ENCODE peak calls at places on chromosomes 16 and 17, in six cellular contexts. L is Calu3, D is hepatic stellate cell, S is NCI-H774, W is endothelial cell of umbilical vein, N is NCI-H2081. Q is an unnamed sample.

GRCh38 chr16:75502916-75503605 is 7.8 kb upstream of the CHST6 start:
- DNase-seq in W (no peak), S (no peak), L (no peak), D (no peak), N (no peak), Q (no peak)

GRCh38 chr17:68429881-68430280 is 27.4 kb downstream of the WIPI1 start:
- DNase-seq in S (no peak), N (no peak), W (no peak), L (no peak), D (no peak), Q (no peak)

GRCh38 chr16:85767569-85767968 is 16.7 kb upstream of the C16orf74 start:
- DNase-seq in D (peak; percentile 97), N (no peak), W (peak; percentile 60), S (no peak), L (peak; percentile 44), Q (no peak)

GRCh38 chr17:1003972-1004768 is 7.2 kb downstream of the TIMM22 start:
- DNase-seq in S (no peak), N (no peak), W (peak; percentile 58), D (no peak), L (no peak), Q (no peak)

GRCh38 chr16:88588754-88589153 is 18.6 kb downstream of the ZC3H18 start:
- DNase-seq in D (no peak), N (no peak), W (no peak), S (no peak), L (no peak), Q (no peak)

GRCh38 chr17:5364156-5364555 is 55.3 kb downstream of the NUP88 start:
- DNase-seq in L (no peak), W (no peak), N (no peak), S (no peak), D (peak; percentile 17), Q (no peak)

GRCh38 chr17:76922084-76922483 is 53.9 kb downstream of the MGAT5B start:
- DNase-seq in W (no peak), L (no peak), N (no peak), D (no peak), S (no peak), Q (no peak)

GRCh38 chr16:70430667-70431536 is 8.0 kb downstream of the ST3GAL2 start:
- DNase-seq in D (no peak), W (no peak), N (no peak), L (no peak), S (no peak), Q (no peak)

GRCh38 chr16:62077998-62078397 is 41.8 kb upstream of the CDH8 start:
- DNase-seq in D (no peak), S (no peak), L (no peak), N (peak; percentile 23), W (no peak), Q (peak; percentile 41)

GRCh38 chr17:71071837-71072236 is 902.5 kb downstream of the KCNJ2 start:
- DNase-seq in D (peak; percentile 61), N (no peak), W (no peak), L (peak; percentile 80), S (no peak), Q (no peak)

GRCh38 chr17:49987681-49988441 is 7.2 kb downstream of the DLX3 start:
- DNase-seq in S (no peak), W (no peak), L (peak; percentile 41), N (peak; percentile 39), D (no peak), Q (no peak)

GRCh38 chr16:22093952-22094351 is 1.6 kb downstream of the VWA3A start:
- DNase-seq in L (no peak), S (no peak), W (no peak), D (no peak), N (no peak), Q (no peak)

Q was measured in NCI-H146.